ENCODE peak calls at places on chromosomes 16 and 17, in nine cellular contexts. I is CD8-positive, alpha-beta memory T cell; H is heart left ventricle; P is CD4-positive, alpha-beta T cell; K is GM04504; Q is Kasumi-1; L is cardiac septum; R is Calu3; J is upper lobe of right lung. N is an unnamed sample.

GRCh38 chr17:9253308-9253707 is 232.0 kb downstream of the NTN1 start:
- DNase-seq in H (no peak), L (no peak), R (no peak), I (no peak), P (no peak), J (no peak), K (no peak), Q (no peak), N (no peak)

GRCh38 chr17:4738136-4739121 is 1.2 kb upstream of the ZMYND15 start:
- DNase-seq in J (no peak), K (no peak), L (no peak), R (peak), I (no peak), H (no peak), Q (no peak), P (no peak), N (no peak)

GRCh38 chr17:59437766-59438165 is 106.3 kb downstream of the YPEL2 start:
- DNase-seq in H (no peak), P (no peak), R (no peak), K (no peak), L (no peak), I (no peak), J (no peak), Q (peak), N (no peak)

GRCh38 chr16:68503334-68503733 is 35.8 kb upstream of the ZFP90 start:
- DNase-seq in Q (no peak), L (no peak), H (no peak), P (no peak), K (peak), J (no peak), I (no peak), R (no peak), N (no peak)

GRCh38 chr17:66614469-66614868 is 220.4 kb upstream of the CACNG5 start:
- DNase-seq in K (no peak), Q (peak), H (no peak), R (no peak), J (no peak), P (no peak), I (no peak), L (no peak), N (no peak)

GRCh38 chr16:23434380-23434779 is 18.6 kb downstream of the COG7 start:
- DNase-seq in H (no peak), J (no peak), R (peak), P (no peak), K (peak), L (no peak), Q (peak), I (no peak), N (peak)

GRCh38 chr16:70381604-70382342 is 35.1 kb downstream of the DDX19A start:
- DNase-seq in Q (no peak), I (no peak), H (no peak), K (no peak), R (no peak), P (no peak), L (no peak), J (no peak), N (no peak)

GRCh38 chr16:741986-742629 is 1.3 kb upstream of the CIAO3 start:
- DNase-seq in L (no peak), H (no peak), Q (no peak), R (no peak), K (no peak), J (no peak), I (no peak), P (no peak), N (no peak)

GRCh38 chr17:71032746-71033273 is 863.5 kb downstream of the KCNJ2 start:
- DNase-seq in R (no peak), J (no peak), K (no peak), H (no peak), P (no peak), L (no peak), Q (no peak), I (no peak), N (no peak)

GRCh38 chr17:80703109-80703508 is 158.5 kb downstream of the RPTOR start:
- DNase-seq in K (no peak), H (no peak), P (no peak), L (no peak), J (no peak), I (no peak), Q (no peak), R (no peak), N (no peak)

GRCh38 chr17:13157656-13158055 is 139.8 kb upstream of the ELAC2 start:
- DNase-seq in Q (no peak), L (no peak), P (no peak), H (no peak), J (no peak), K (no peak), I (no peak), R (no peak), N (no peak)

GRCh38 chr17:77888242-77889134 is 70.0 kb upstream of the TNRC6C start:
- DNase-seq in J (peak), L (peak), K (no peak), Q (no peak), P (no peak), I (no peak), R (no peak), H (no peak), N (no peak)

GRCh38 chr17:4634981-4635380 is 6.5 kb downstream of the ALOX15 start:
- DNase-seq in K (no peak), J (peak), H (no peak), R (no peak), L (no peak), P (no peak), I (no peak), Q (no peak), N (no peak)

GRCh38 chr17:13086142-13086769 is 68.4 kb upstream of the ELAC2 start:
- DNase-seq in Q (no peak), K (peak), H (no peak), P (no peak), L (no peak), I (no peak), R (no peak), J (no peak), N (no peak)

GRCh38 chr16:30456302-30456701 is 10.6 kb upstream of the SEPHS2 start:
- DNase-seq in L (no peak), Q (no peak), P (no peak), H (no peak), I (no peak), K (no peak), J (no peak), R (no peak), N (no peak)

GRCh38 chr17:78708510-78708973 is 73.5 kb downstream of the CYTH1 start:
- DNase-seq in Q (peak), L (peak), R (peak), P (peak), K (peak), J (peak), I (peak), H (peak), N (no peak)

GRCh38 chr16:4500283-4500682 is 24.1 kb downstream of the HMOX2 start:
- DNase-seq in L (no peak), R (peak), Q (no peak), J (no peak), K (peak), P (no peak), H (no peak), I (no peak), N (no peak)

GRCh38 chr16:5205394-5206040 is 107.9 kb upstream of the EEF2KMT start:
- DNase-seq in Q (no peak), J (no peak), K (no peak), H (no peak), I (no peak), P (no peak), L (no peak), R (no peak), N (peak)